ENCODE peak calls at places on chromosomes 13 and 19, in five cellular contexts. J is pulmonary artery endothelial cell, K is stromal cell of bone marrow, N is BE2C, Q is Caki2. X is an unnamed sample.
A peak's percentile ranks its signal among the peaks of the same experiment; 100 is the strongest.

GRCh38 chr19:51407631-51408131 is 9.8 kb downstream of the SIGLEC10 start:
- DNase-seq in K (no peak), N (no peak), J (no peak), Q (no peak), X (peak; percentile 70)

GRCh38 chr19:5775668-5776309 is 8.8 kb downstream of the PRR22 start:
- DNase-seq in J (no peak), Q (no peak), N (no peak), K (no peak), X (peak; percentile 22)

GRCh38 chr19:49020931-49021895 is 2.9 kb downstream of the CGB3 start:
- DNase-seq in N (no peak), J (no peak), Q (peak; percentile 80), K (no peak), X (no peak)

GRCh38 chr19:51124729-51125128 is at the start of gene SIGLEC9:
- DNase-seq in N (no peak), K (no peak), Q (no peak), J (no peak), X (no peak)

GRCh38 chr19:51549533-51550324 is 18.3 kb upstream of the SIGLEC6 start:
- DNase-seq in N (no peak), K (no peak), Q (no peak), J (no peak), X (no peak)

GRCh38 chr13:60453490-60453889 is 56.5 kb downstream of the TDRD3 start:
- DNase-seq in Q (no peak), K (no peak), N (no peak), J (no peak), X (no peak)

GRCh38 chr19:42246869-42247630 is 4.6 kb upstream of the GSK3A start:
- DNase-seq in N (no peak), K (no peak), J (no peak), Q (peak; percentile 16), X (no peak)

GRCh38 chr13:97889803-97890202 is 63.7 kb upstream of the IPO5 start:
- DNase-seq in N (no peak), K (no peak), Q (no peak), J (no peak), X (no peak)

GRCh38 chr13:24071423-24072075 is 89.0 kb upstream of the SPATA13 start:
- DNase-seq in K (peak; percentile 28), Q (no peak), N (no peak), J (no peak), X (no peak)

GRCh38 chr13:75415720-75416119 is 66.2 kb downstream of the TBC1D4 start:
- DNase-seq in N (no peak), J (no peak), Q (peak; percentile 41), K (peak; percentile 93), X (no peak)

GRCh38 chr13:49620170-49620621 is 8.1 kb upstream of the ARL11 start:
- DNase-seq in K (no peak), N (no peak), J (no peak), Q (no peak), X (no peak)